ENCODE peak calls at places on chromosomes 5 and 9, in four cellular contexts. One of them, this sample, is unnamed.

GRCh38 chr9:116899337-116900006 is 212.4 kb downstream of the TRIM32 start:
- DNase-seq in SJCRH30: peak
- DNase-seq in AG10803: peak
- DNase-seq in adrenal gland: no peak
- DNase-seq in this sample: no peak

GRCh38 chr9:123383512-123384170 is 27.6 kb downstream of the CRB2 start:
- DNase-seq in AG10803: no peak
- DNase-seq in adrenal gland: no peak
- DNase-seq in SJCRH30: no peak
- DNase-seq in this sample: no peak

GRCh38 chr5:78527054-78527884 is 121.3 kb downstream of the LHFPL2 start:
- DNase-seq in AG10803: peak
- DNase-seq in SJCRH30: no peak
- DNase-seq in adrenal gland: peak
- DNase-seq in this sample: peak

GRCh38 chr5:42396111-42396510 is 27.1 kb upstream of the GHR start:
- DNase-seq in AG10803: no peak
- DNase-seq in SJCRH30: no peak
- DNase-seq in adrenal gland: no peak
- DNase-seq in this sample: no peak

GRCh38 chr5:16690243-16690839 is 73.5 kb upstream of the RETREG1 start:
- DNase-seq in SJCRH30: peak
- DNase-seq in adrenal gland: no peak
- DNase-seq in AG10803: peak
- DNase-seq in this sample: peak

GRCh38 chr9:37509536-37509935 is 23.8 kb downstream of the POLR1E start:
- DNase-seq in AG10803: no peak
- DNase-seq in adrenal gland: no peak
- DNase-seq in SJCRH30: no peak
- DNase-seq in this sample: no peak

GRCh38 chr5:109844148-109844547 is 154.4 kb downstream of the MAN2A1 start:
- DNase-seq in AG10803: no peak
- DNase-seq in SJCRH30: no peak
- DNase-seq in adrenal gland: no peak
- DNase-seq in this sample: peak

GRCh38 chr5:14405267-14405666 is 176.3 kb upstream of the OTULINL start:
- DNase-seq in SJCRH30: no peak
- DNase-seq in AG10803: no peak
- DNase-seq in adrenal gland: no peak
- DNase-seq in this sample: no peak

GRCh38 chr9:6907772-6908381 is 150.1 kb downstream of the KDM4C start:
- DNase-seq in AG10803: peak
- DNase-seq in adrenal gland: no peak
- DNase-seq in SJCRH30: peak
- DNase-seq in this sample: no peak

GRCh38 chr5:163730206-163730782 is 224.9 kb downstream of the MAT2B start:
- DNase-seq in SJCRH30: no peak
- DNase-seq in AG10803: no peak
- DNase-seq in adrenal gland: no peak
- DNase-seq in this sample: no peak

DNA sequence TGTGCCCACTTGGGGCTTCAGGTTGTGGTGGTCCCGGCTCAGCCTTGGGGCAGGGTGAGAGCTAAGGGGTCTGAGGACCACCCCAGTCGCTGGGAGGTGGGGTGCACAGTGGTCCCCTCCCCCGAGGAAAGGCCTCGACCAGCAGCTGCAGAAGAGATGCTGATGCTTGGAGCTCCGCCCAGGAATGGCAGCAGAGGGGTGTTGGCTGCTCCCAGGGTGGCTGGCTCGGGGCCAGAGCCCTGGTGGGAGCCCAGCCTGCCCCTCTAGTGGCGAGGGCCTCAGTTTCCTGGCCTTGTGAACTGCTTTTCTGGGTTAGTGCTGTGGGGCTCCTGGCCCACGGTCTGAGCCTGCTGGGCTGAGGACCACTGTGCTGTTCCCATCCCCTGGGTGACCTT is 1.2 kb downstream of the DIPK1B start:
- DNase-seq in adrenal gland: no peak
- DNase-seq in AG10803: no peak
- DNase-seq in SJCRH30: peak
- DNase-seq in this sample: no peak
- H3K4me3 ChIP-seq in adrenal gland: no peak
- H3K4me3 ChIP-seq in AG10803: no peak
- H3K4me3 ChIP-seq in SJCRH30: peak
- H3K4me3 ChIP-seq in this sample: no peak

GRCh38 chr5:179805070-179805528 is 1.6 kb downstream of the MGAT4B start:
- DNase-seq in AG10803: no peak
- DNase-seq in SJCRH30: no peak
- DNase-seq in adrenal gland: peak
- DNase-seq in this sample: no peak

GRCh38 chr5:179804599-179804947 is 2.1 kb downstream of the MGAT4B start:
- DNase-seq in adrenal gland: no peak
- DNase-seq in SJCRH30: no peak
- DNase-seq in AG10803: no peak
- DNase-seq in this sample: no peak

GRCh38 chr5:179802207-179802883 is 4.3 kb downstream of the MGAT4B start:
- DNase-seq in AG10803: no peak
- DNase-seq in adrenal gland: peak
- DNase-seq in SJCRH30: no peak
- DNase-seq in this sample: no peak

GRCh38 chr5:179802950-179803562 is 3.6 kb downstream of the MGAT4B start:
- DNase-seq in SJCRH30: peak
- DNase-seq in AG10803: no peak
- DNase-seq in adrenal gland: no peak
- DNase-seq in this sample: no peak

DNA sequence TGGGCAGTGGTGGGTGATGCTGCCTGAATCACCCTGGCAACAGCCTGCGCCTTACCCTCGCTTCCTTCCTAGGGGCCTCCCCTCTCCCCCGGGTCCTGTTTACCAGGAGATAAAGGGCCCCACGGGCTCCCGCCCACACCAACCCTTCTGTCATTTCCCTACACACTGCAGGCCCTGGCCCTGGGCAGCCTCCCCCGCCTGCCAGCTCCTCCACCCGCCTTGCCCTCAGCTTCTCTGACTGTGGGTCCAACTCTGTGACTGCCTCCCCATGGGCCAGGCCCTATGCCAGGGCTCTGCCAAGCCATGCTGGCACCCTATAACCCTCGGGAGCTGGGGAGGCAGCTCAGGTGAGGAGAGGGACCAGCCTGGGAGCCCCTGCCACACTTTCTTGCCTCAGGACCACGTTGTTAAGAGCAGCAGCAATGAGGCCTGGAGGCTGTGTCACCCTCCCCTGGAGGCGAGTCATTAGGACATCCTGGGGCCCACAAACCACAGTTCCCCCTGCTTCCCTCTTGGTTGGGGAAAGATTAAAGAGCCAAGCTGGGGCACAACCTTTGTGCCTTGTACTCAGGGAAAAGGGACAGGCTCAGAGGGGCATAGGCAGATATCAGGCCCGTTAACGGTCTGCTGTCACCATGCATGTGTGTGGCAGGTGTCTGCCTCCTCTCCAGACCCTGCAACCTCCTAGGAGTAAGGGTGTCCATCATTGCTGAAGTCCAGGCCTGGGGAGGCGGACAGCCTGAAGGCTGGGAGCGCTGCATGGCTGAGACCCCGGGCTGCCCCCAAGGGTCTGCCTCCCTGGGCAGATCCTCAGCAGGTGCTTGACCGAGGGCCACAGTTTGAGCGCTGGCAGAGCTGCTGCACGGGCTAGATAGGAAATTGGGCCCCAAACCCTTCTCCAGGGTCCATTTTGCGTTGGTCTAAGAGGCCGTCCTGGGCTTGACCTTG is 2.7 kb downstream of the MGAT4B start:
- DNase-seq in AG10803: no peak
- DNase-seq in adrenal gland: peak
- DNase-seq in SJCRH30: no peak
- DNase-seq in this sample: peak
- H3K4me3 ChIP-seq in AG10803: peak
- H3K4me3 ChIP-seq in adrenal gland: no peak
- H3K4me3 ChIP-seq in SJCRH30: no peak
- H3K4me3 ChIP-seq in this sample: peak

DNA sequence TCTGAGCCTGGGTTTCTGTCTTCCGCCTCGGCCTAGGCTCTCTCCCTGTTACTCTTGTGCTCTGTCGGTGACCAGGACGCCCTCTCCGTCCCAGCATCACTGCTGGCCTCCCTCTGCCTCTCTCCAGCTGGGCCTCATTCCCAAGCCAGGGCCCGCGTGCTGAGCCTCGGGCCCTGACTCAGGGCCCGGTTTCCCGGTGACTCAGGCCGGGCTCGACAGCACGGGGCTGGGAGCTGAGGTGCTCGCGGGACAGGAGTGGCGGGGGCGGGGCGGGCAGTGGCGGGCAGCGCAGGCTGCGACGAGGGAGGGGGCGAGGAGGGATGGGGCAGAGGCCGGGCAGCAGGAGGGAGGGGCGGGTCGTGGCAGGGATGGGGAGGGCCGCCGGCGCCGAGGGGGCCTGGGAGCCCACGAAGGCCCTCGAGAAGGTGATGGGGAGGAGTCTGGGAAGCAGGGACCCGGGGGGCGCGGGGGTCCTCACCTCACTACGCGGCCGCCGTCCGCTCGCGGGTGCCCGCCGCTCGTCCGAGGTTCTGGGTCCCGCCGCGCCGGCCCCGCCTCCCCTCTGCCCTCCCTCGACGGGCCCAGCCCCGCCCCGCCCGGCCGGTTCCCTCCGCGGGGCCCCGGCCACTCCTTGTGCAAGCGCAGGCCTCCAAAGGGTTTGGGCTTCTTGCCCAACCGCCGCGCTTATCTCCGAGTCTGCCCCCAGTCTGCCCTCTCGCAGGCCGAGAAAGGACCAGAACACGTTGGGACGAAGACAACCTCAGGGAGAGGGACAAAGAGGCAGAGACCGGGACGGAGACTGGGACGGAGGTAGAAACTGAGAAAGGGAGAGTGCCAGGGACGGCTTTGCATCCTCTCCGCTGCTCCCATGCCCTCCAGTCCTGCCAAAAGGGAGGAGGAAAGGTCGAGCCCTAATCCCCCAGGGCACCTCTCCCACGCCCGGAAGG is at the start of gene ARAP3:
- DNase-seq in AG10803: peak
- DNase-seq in adrenal gland: peak
- DNase-seq in SJCRH30: peak
- DNase-seq in this sample: peak
- H3K4me3 ChIP-seq in AG10803: peak
- H3K4me3 ChIP-seq in adrenal gland: peak
- H3K4me3 ChIP-seq in SJCRH30: peak
- H3K4me3 ChIP-seq in this sample: peak

DNA sequence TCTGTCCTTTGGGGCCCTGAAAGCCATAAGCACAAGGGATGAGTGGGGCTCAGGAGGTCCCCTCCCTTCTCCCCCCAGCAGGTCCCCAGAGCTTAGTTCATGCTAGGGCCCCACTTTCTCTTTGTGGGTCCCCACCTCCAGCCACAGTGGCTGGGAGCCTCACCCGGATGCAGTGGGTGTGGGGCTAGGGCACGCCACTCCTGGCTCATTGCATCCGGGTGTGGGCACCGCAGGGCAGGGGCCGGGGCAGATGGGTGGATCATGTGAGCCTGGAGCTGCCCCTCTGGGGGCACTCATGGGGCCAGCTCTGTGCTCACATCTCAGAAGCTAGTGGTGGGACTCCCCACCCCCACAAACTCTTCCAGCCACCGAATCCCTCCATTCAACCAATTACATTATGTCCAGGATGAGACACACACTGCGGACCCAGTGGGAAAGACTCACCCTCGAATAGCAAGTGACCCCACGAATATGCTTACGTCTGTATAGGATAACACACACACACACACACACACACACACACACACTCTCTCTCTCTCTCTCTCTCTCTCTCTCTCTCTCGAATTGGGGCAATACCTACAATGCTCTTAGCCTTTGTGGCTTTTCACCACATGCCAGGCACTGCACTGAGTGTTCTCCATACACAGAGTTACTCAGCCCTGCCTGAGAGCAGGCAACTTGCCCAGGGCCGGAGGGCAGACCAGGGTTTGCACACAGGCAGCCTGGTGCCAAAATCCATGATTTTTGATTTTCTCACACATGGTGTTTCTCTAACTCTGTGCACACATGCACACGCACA is 16.8 kb upstream of the PHYKPL start:
- DNase-seq in AG10803: peak
- DNase-seq in adrenal gland: no peak
- DNase-seq in SJCRH30: no peak
- DNase-seq in this sample: peak
- H3K4me3 ChIP-seq in AG10803: no peak
- H3K4me3 ChIP-seq in adrenal gland: no peak
- H3K4me3 ChIP-seq in SJCRH30: no peak
- H3K4me3 ChIP-seq in this sample: no peak

GRCh38 chr5:154475613-154476342 is 2.2 kb downstream of the HAND1 start:
- DNase-seq in adrenal gland: no peak
- DNase-seq in AG10803: no peak
- DNase-seq in SJCRH30: no peak
- DNase-seq in this sample: no peak
- H3K4me3 ChIP-seq in adrenal gland: no peak
- H3K4me3 ChIP-seq in AG10803: no peak
- H3K4me3 ChIP-seq in SJCRH30: no peak
- H3K4me3 ChIP-seq in this sample: no peak

GRCh38 chr9:137315581-137316011 is 13.5 kb upstream of the NRARP start:
- DNase-seq in AG10803: no peak
- DNase-seq in adrenal gland: no peak
- DNase-seq in SJCRH30: no peak
- DNase-seq in this sample: peak
- H3K4me3 ChIP-seq in AG10803: no peak
- H3K4me3 ChIP-seq in adrenal gland: no peak
- H3K4me3 ChIP-seq in SJCRH30: no peak
- H3K4me3 ChIP-seq in this sample: no peak

GRCh38 chr9:69132391-69132790 is 41.7 kb upstream of the TJP2 start:
- DNase-seq in adrenal gland: no peak
- DNase-seq in SJCRH30: no peak
- DNase-seq in AG10803: no peak
- DNase-seq in this sample: no peak

GRCh38 chr9:69136185-69136584 is 37.9 kb upstream of the TJP2 start:
- DNase-seq in adrenal gland: no peak
- DNase-seq in AG10803: no peak
- DNase-seq in SJCRH30: no peak
- DNase-seq in this sample: no peak

GRCh38 chr9:69130456-69131441 is 43.3 kb upstream of the TJP2 start:
- DNase-seq in AG10803: peak
- DNase-seq in adrenal gland: peak
- DNase-seq in SJCRH30: no peak
- DNase-seq in this sample: peak

GRCh38 chr9:69134412-69134811 is 39.7 kb upstream of the TJP2 start:
- DNase-seq in SJCRH30: no peak
- DNase-seq in AG10803: no peak
- DNase-seq in adrenal gland: no peak
- DNase-seq in this sample: no peak

DNA sequence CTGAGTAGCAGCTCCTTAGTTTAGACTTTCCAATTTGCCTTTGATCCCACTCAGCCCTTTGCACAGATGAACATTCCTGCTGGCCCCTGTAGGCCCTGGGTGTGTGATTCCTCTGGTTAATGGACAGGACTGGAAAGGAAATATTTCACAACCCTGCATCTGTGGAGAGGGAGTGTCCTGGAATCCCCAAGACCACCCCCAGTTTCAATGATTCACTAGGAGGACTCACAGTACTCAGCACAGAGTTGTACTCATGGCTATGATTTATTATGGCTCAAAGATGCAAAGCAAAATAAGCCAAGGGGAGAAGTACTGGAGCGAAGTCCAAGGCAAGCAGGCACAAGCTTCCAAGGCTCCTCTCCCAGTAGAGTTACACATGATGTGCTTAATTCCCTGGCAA is 42.4 kb upstream of the TJP2 start:
- DNase-seq in adrenal gland: peak
- DNase-seq in SJCRH30: no peak
- DNase-seq in AG10803: peak
- DNase-seq in this sample: peak
- H3K4me3 ChIP-seq in adrenal gland: no peak
- H3K4me3 ChIP-seq in SJCRH30: no peak
- H3K4me3 ChIP-seq in AG10803: no peak
- H3K4me3 ChIP-seq in this sample: no peak